ENCODE peak calls at places on chromosomes 1 and 21, in five cellular contexts. R is fibroblast of lung, K is GM23248, B is K562, X is DND-41. Q is an unnamed sample.

GRCh38 chr1:57218487-57219079 is 205.3 kb downstream of the DAB1 start:
- DNase-seq in R (no peak), K (no peak), B (peak; percentile 92), X (no peak), Q (no peak)

GRCh38 chr1:48851638-48852037 is 74.9 kb upstream of the BEND5 start:
- DNase-seq in R (no peak), K (peak; percentile 71), B (no peak), X (no peak), Q (no peak)

GRCh38 chr1:42075179-42075578 is 78.0 kb upstream of the GUCA2B start:
- DNase-seq in R (no peak), K (no peak), B (no peak), X (no peak), Q (no peak)

GRCh38 chr1:26915204-26915842 is 1.5 kb upstream of the NR0B2 start:
- DNase-seq in R (no peak), K (peak; percentile 38), B (no peak), X (no peak), Q (no peak)

GRCh38 chr1:161069731-161070270 is at the start of gene ARHGAP30:
- DNase-seq in R (no peak), K (no peak), B (peak; percentile 44), X (peak; percentile 94), Q (no peak)

GRCh38 chr1:81844477-81844876 is 43.7 kb downstream of the ADGRL2 start:
- DNase-seq in R (no peak), K (no peak), B (no peak), X (no peak), Q (no peak)

GRCh38 chr1:38026592-38027200 is 14.2 kb downstream of the UTP11 start:
- DNase-seq in R (peak; percentile 62), K (peak; percentile 70), B (peak; percentile 58), X (no peak), Q (no peak)

GRCh38 chr1:245680395-245680794 is 525.6 kb downstream of the KIF26B start:
- DNase-seq in R (no peak), K (no peak), B (no peak), X (no peak), Q (no peak)

GRCh38 chr1:152870831-152871730 is 7.0 kb upstream of the SMCP start:
- DNase-seq in R (peak; percentile 10), K (peak; percentile 76), B (peak; percentile 27), X (peak; percentile 12), Q (no peak)

DNA sequence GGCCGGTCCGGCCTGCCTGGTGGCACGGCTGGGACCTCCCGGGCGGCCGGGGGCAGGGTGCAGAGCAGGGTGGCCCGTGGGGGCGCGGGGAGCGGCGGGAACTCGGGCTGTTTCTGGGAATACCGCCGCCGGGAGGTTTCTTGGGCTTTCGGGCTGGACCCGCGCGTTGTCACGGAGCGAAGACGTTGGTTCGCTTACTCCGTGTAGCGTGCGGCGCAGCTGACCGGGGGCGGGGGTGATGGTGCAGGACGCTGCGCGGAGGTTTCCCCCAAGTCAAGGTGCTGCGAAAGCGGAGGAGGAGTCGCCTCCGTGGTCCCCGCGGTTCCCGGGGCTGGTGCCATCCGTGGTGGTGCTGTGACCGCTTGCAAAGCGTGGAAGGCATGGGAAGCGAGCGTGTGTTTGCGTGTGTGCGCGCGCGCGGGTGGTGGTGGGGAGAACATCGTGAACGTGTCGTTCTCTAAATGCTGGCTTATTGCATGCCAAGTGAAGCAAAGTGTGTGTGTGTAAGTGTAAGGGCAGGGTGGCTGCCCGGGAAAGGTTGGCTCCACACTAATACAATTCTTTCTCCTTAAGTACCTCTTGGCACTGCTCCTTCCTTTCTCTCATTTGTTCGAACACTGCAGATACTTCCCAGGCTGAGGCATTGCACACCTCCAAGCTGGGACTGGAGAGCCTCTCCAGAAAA is 1.1 kb downstream of the RYR2 start:
- DNase-seq in R (peak; percentile 9), K (no peak), B (no peak), X (no peak), Q (no peak)
- TF ChIP-seq EZH2 in R (peak; percentile 71), K (no peak), B (no peak), X (no peak), Q (peak; percentile 75)

GRCh38 chr1:204494281-204495077 is at the start of gene PIK3C2B:
- DNase-seq in R (peak; percentile 69), K (peak; percentile 91), B (peak; percentile 92), X (peak; percentile 76), Q (no peak)
- TF ChIP-seq EZH2 in R (no peak), K (no peak), B (no peak), X (no peak), Q (no peak)

GRCh38 chr21:33076600-33077329 is 6.8 kb downstream of the OLIG1 start:
- DNase-seq in R (no peak), K (no peak), B (no peak), X (no peak), Q (no peak)

GRCh38 chr21:33075128-33075527 is 5.2 kb downstream of the OLIG1 start:
- DNase-seq in R (no peak), K (no peak), B (no peak), X (no peak), Q (no peak)

GRCh38 chr21:33071878-33072306 is 2.0 kb downstream of the OLIG1 start:
- DNase-seq in R (peak; percentile 28), K (peak; percentile 31), B (no peak), X (no peak), Q (no peak)

GRCh38 chr21:33078907-33079582 is 9.1 kb downstream of the OLIG1 start:
- DNase-seq in R (peak; percentile 53), K (peak; percentile 68), B (peak; percentile 76), X (peak; percentile 37), Q (no peak)

GRCh38 chr21:33075596-33076195 is 5.8 kb downstream of the OLIG1 start:
- DNase-seq in R (no peak), K (no peak), B (no peak), X (no peak), Q (no peak)
- TF ChIP-seq EZH2 in R (no peak), K (no peak), B (no peak), X (no peak), Q (no peak)

DNA sequence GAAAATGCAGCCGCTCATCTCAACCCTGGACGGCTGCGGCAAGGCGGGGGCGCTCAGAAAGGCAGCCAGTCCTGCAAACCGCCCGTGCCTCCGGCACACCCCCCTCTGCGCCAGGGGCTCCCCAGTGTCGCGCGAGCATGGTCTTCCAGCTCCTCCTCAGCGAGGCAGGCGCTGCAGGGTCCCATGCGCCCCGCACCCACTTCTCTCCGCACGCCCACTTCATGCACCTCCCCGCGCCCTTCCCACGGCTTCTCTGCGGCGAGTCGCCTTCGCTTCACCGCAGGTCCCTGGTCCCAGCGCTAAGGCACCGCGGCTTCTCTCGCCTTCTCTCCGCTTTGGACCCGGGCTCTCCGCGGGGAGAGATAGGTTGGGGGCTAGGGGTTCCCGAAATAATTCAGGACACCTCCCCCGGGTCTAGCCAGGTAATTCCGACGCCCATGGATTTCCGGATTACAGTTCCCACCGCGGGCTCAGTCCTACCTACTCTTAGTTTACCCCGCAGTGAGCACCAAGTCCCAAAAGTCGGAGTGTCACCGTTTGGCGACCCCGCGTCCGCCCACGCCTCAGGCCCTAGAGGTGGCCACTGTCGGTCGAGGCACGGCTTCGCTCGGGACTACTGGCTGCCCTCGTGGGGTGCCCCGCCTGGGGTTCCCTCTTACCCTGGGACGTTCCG is 67.5 kb downstream of the SYT2 start:
- DNase-seq in R (no peak), K (no peak), B (no peak), X (no peak), Q (no peak)
- TF ChIP-seq EZH2 in R (peak; percentile 98), K (peak; percentile 98), B (no peak), X (no peak), Q (peak; percentile 97)

GRCh38 chr1:20727746-20728316 is 4.7 kb downstream of the SH2D5 start:
- DNase-seq in R (no peak), K (no peak), B (no peak), X (no peak), Q (no peak)
- TF ChIP-seq EZH2 in R (no peak), K (no peak), B (no peak), X (no peak), Q (no peak)